ENCODE peak calls at places on chromosome 11, in six cellular contexts. V, U, Y, A, K and O are unnamed samples.
A peak's percentile ranks its signal among the peaks of the same experiment; 100 is the strongest.

GRCh38 chr11:66745356-66746235 is 16.6 kb upstream of the SPTBN2 start:
- DNase-seq in K (no peak), Y (peak; percentile 17), A (no peak), U (peak; percentile 44), V (no peak), O (no peak)

GRCh38 chr11:72703281-72704008 is 29.2 kb upstream of the PDE2A start:
- DNase-seq in V (no peak), A (peak; percentile 39), U (no peak), Y (peak; percentile 69), K (no peak), O (no peak)

GRCh38 chr11:73236205-73236765 is 18.2 kb downstream of the P2RY2 start:
- DNase-seq in U (no peak), V (no peak), A (no peak), K (no peak), Y (no peak), O (no peak)

GRCh38 chr11:59173964-59174663 is 2.2 kb downstream of the DTX4 start:
- DNase-seq in A (no peak), K (no peak), U (no peak), Y (no peak), V (no peak), O (no peak)

GRCh38 chr11:10044618-10045017 is 249.4 kb downstream of the SBF2 start:
- DNase-seq in Y (no peak), A (no peak), V (no peak), K (no peak), U (no peak), O (no peak)

GRCh38 chr11:11555228-11555627 is 66.6 kb downstream of the GALNT18 start:
- DNase-seq in V (no peak), A (no peak), K (peak; percentile 33), U (no peak), Y (peak; percentile 54), O (peak; percentile 44)

GRCh38 chr11:126405906-126406305 is 50.4 kb downstream of the ST3GAL4 start:
- DNase-seq in A (no peak), U (no peak), K (no peak), Y (no peak), V (no peak), O (no peak)

GRCh38 chr11:122007611-122008071 is 108.4 kb downstream of the BLID start:
- DNase-seq in Y (no peak), V (no peak), K (no peak), U (no peak), A (no peak), O (no peak)

GRCh38 chr11:19723572-19724342 is 11.1 kb downstream of the NAV2 start:
- DNase-seq in Y (peak; percentile 20), A (peak; percentile 77), K (no peak), U (no peak), V (no peak), O (no peak)

GRCh38 chr11:98453378-98453777 is 567.4 kb upstream of the CNTN5 start:
- DNase-seq in U (no peak), A (no peak), V (no peak), Y (no peak), K (no peak), O (no peak)

GRCh38 chr11:17743026-17743807 is 8.6 kb downstream of the KCNC1 start:
- DNase-seq in K (no peak), V (no peak), U (no peak), Y (no peak), A (no peak), O (no peak)

GRCh38 chr11:134040386-134041297 is 28.2 kb upstream of the JAM3 start:
- DNase-seq in U (no peak), K (no peak), Y (no peak), V (no peak), A (no peak), O (no peak)

GRCh38 chr11:17513853-17514252 is 30.4 kb downstream of the USH1C start:
- DNase-seq in V (no peak), Y (no peak), K (no peak), A (no peak), U (no peak), O (peak; percentile 21)

GRCh38 chr11:129785383-129786111 is 30.1 kb upstream of the TMEM45B start:
- DNase-seq in U (no peak), Y (no peak), K (no peak), A (no peak), V (no peak), O (no peak)

GRCh38 chr11:7385532-7385931 is 99.8 kb upstream of the OLFML1 start:
- DNase-seq in Y (no peak), K (no peak), V (no peak), U (no peak), A (no peak), O (no peak)

GRCh38 chr11:69484427-69485259 is 3.2 kb downstream of the LINC01488 start:
- DNase-seq in A (no peak), U (no peak), V (no peak), K (no peak), Y (no peak), O (no peak)

GRCh38 chr11:134479206-134479955 is 67.3 kb upstream of the B3GAT1 start:
- DNase-seq in Y (no peak), U (no peak), K (no peak), V (no peak), A (no peak), O (no peak)

GRCh38 chr11:96111308-96111707 is 187.4 kb upstream of the MTMR2 start:
- DNase-seq in Y (no peak), A (no peak), K (no peak), V (no peak), U (no peak), O (no peak)

GRCh38 chr11:64786308-64786707 is 8.0 kb upstream of the SF1 start:
- DNase-seq in A (no peak), Y (no peak), K (no peak), U (no peak), V (no peak), O (no peak)

GRCh38 chr11:66727282-66727882 is 1.6 kb downstream of the SPTBN2 start:
- DNase-seq in U (peak; percentile 40), K (no peak), V (no peak), A (no peak), Y (no peak), O (no peak)

GRCh38 chr11:32489464-32489863 is 54.1 kb upstream of the WT1 start:
- DNase-seq in A (no peak), K (no peak), Y (no peak), V (no peak), U (no peak), O (no peak)

GRCh38 chr11:94537051-94537600 is 6.6 kb upstream of the FUT4 start:
- DNase-seq in U (no peak), K (no peak), V (no peak), Y (no peak), A (no peak), O (no peak)
- TF ChIP-seq CTCF in U (no peak), K (no peak), V (no peak), Y (no peak), A (no peak), O (no peak)

GRCh38 chr11:81569999-81570398 is 1163.7 kb downstream of the FAM181B start:
- DNase-seq in A (no peak), K (no peak), U (no peak), V (no peak), Y (no peak), O (no peak)
- TF ChIP-seq CTCF in A (no peak), K (peak; percentile 13), U (no peak), V (no peak), Y (no peak), O (peak; percentile 13)

GRCh38 chr11:112784323-112785073 is 176.7 kb upstream of the NCAM1 start:
- DNase-seq in Y (peak; percentile 67), U (no peak), K (peak; percentile 74), V (no peak), A (no peak), O (peak; percentile 12)
- TF ChIP-seq CTCF in Y (no peak), U (no peak), K (peak; percentile 31), V (no peak), A (no peak), O (no peak)

GRCh38 chr11:2866178-2866577 is 19.4 kb downstream of the CDKN1C start:
- DNase-seq in U (no peak), V (no peak), K (no peak), A (no peak), Y (no peak), O (no peak)

GRCh38 chr11:2869561-2870427 is 15.8 kb downstream of the CDKN1C start:
- DNase-seq in Y (no peak), U (no peak), A (no peak), K (no peak), V (no peak), O (no peak)

GRCh38 chr11:2868604-2869526 is 16.7 kb downstream of the CDKN1C start:
- DNase-seq in Y (no peak), K (no peak), A (no peak), V (no peak), U (no peak), O (no peak)

GRCh38 chr11:2867142-2867541 is 18.4 kb downstream of the CDKN1C start:
- DNase-seq in K (no peak), V (no peak), A (no peak), Y (no peak), U (no peak), O (no peak)

GRCh38 chr11:2867722-2868548 is 17.6 kb downstream of the CDKN1C start:
- DNase-seq in Y (no peak), A (no peak), K (no peak), U (no peak), V (no peak), O (no peak)
- TF ChIP-seq CTCF in Y (peak; percentile 15), A (no peak), K (no peak), U (no peak), V (no peak), O (no peak)

DNA sequence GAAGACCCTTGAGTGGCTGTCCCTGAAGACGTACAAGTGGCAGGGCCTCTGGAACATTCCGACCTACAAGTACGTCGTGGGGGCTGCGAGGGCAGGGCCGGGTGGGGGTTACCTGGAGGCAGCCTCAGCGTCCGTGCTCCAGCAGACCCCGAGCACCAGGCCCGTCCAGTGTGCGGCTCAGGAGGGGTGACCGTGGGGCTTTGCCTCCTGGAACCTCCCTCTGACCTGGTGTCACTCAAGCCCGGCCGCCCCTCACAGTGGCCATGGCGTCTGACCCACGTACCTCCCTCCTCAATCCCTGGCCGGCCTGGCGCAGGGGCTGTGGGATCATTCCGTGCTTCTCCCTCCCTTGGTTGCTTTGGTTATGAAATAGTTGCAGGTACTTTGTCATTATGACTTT is 18.5 kb downstream of the RNH1 start:
- DNase-seq in Y (no peak), U (no peak), K (no peak), A (no peak), V (no peak), O (no peak)
- TF ChIP-seq CTCF in Y (no peak), U (no peak), K (no peak), A (no peak), V (no peak), O (no peak)

GRCh38 chr11:74905326-74905725 is 43.6 kb downstream of the XRRA1 start:
- DNase-seq in Y (no peak), K (no peak), A (no peak), V (no peak), U (no peak), O (no peak)

GRCh38 chr11:74909363-74909762 is 39.5 kb downstream of the XRRA1 start:
- DNase-seq in K (no peak), A (no peak), Y (no peak), V (no peak), U (no peak), O (no peak)

DNA sequence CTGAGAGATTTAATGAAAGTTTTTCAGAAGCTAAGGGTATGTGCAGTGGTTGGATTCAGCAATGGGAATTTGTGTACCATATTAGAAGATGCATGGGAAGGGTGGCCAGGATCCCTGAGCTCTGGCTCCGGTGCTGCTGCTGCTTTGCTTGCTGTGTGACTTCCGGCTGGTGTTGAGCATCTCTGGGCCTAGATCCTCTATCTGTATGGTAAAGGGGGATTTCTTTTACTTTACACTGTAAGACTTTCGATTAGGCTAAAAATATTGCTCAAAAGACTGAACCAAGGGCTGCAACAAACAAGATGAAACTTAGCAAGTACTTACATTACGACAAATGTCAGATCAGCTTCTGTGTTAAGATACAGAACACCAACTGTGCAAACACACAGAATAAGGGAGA is 39.1 kb downstream of the XRRA1 start:
- DNase-seq in V (no peak), Y (no peak), K (no peak), U (no peak), A (no peak), O (no peak)
- TF ChIP-seq CTCF in V (no peak), Y (no peak), K (no peak), U (no peak), A (no peak), O (no peak)